ENCODE peak calls at places on chromosomes 13 and 19, in six cellular contexts. T is AG04449; D is DND-41; O is AG04450; R is activated CD8-positive, alpha-beta T cell treated with anti-CD3 and anti-CD28 coated beads for 36 hours; S is retinal pigment epithelial cell. V is an unnamed sample.

GRCh38 chr13:48194392-48194754 is 38.6 kb upstream of the ITM2B start:
- DNase-seq in T (no peak), D (no peak), O (no peak), R (no peak), S (no peak), V (no peak)

GRCh38 chr13:110463876-110464510 is 97.5 kb downstream of the RAB20 start:
- DNase-seq in T (no peak), D (no peak), O (no peak), R (no peak), S (no peak), V (no peak)

GRCh38 chr19:18514800-18515682 is 6.8 kb downstream of the ELL start:
- DNase-seq in T (no peak), D (no peak), O (no peak), R (no peak), S (peak), V (no peak)

GRCh38 chr19:3533020-3533408 is 6.0 kb upstream of the TEKTIP1 start:
- DNase-seq in T (no peak), D (no peak), O (no peak), R (no peak), S (no peak), V (no peak)

GRCh38 chr19:31352296-31352781 is 3.1 kb upstream of the TSHZ3 start:
- DNase-seq in T (no peak), D (no peak), O (no peak), R (no peak), S (no peak), V (no peak)

GRCh38 chr13:82358284-82358683 is 1524.0 kb downstream of the SLITRK1 start:
- DNase-seq in T (no peak), D (no peak), O (no peak), R (no peak), S (no peak), V (no peak)

GRCh38 chr13:113972451-113973217 is 1.2 kb downstream of the C13orf46 start:
- DNase-seq in T (no peak), D (no peak), O (no peak), R (no peak), S (no peak), V (no peak)

GRCh38 chr13:65268009-65268408 is 1962.1 kb downstream of the PCDH9 start:
- DNase-seq in T (no peak), D (no peak), O (no peak), R (no peak), S (no peak), V (no peak)

GRCh38 chr13:37164635-37165034 is 59.2 kb upstream of the CSNK1A1L start:
- DNase-seq in T (no peak), D (no peak), O (no peak), R (no peak), S (no peak), V (no peak)

GRCh38 chr13:28531195-28531955 is 36.4 kb upstream of the FLT1 start:
- DNase-seq in T (no peak), D (no peak), O (no peak), R (no peak), S (no peak), V (no peak)

GRCh38 chr13:33676045-33676699 is 141.8 kb upstream of the RFC3 start:
- DNase-seq in T (no peak), D (no peak), O (no peak), R (no peak), S (peak), V (no peak)

GRCh38 chr13:79353698-79354097 is 52.4 kb downstream of the RBM26 start:
- DNase-seq in T (no peak), D (no peak), O (no peak), R (no peak), S (no peak), V (no peak)

GRCh38 chr13:39451860-39452301 is 151.1 kb downstream of the LHFPL6 start:
- DNase-seq in T (no peak), D (no peak), O (no peak), R (no peak), S (peak), V (no peak)

GRCh38 chr13:98989469-98990235 is 11.8 kb upstream of the DOCK9 start:
- DNase-seq in T (no peak), D (no peak), O (no peak), R (no peak), S (no peak), V (no peak)

GRCh38 chr19:5038631-5039271 is 69.8 kb downstream of the KDM4B start:
- DNase-seq in T (no peak), D (peak), O (no peak), R (no peak), S (no peak), V (no peak)

GRCh38 chr13:40503966-40504591 is 162.4 kb downstream of the FOXO1 start:
- DNase-seq in T (peak), D (no peak), O (no peak), R (no peak), S (no peak), V (peak)

GRCh38 chr19:6126335-6126974 is 9.0 kb upstream of the ACSBG2 start:
- DNase-seq in T (no peak), D (peak), O (peak), R (no peak), S (peak), V (no peak)

GRCh38 chr19:23771761-23772667 is 13.3 kb upstream of the ZNF681 start:
- DNase-seq in T (no peak), D (no peak), O (no peak), R (no peak), S (no peak), V (no peak)

DNA sequence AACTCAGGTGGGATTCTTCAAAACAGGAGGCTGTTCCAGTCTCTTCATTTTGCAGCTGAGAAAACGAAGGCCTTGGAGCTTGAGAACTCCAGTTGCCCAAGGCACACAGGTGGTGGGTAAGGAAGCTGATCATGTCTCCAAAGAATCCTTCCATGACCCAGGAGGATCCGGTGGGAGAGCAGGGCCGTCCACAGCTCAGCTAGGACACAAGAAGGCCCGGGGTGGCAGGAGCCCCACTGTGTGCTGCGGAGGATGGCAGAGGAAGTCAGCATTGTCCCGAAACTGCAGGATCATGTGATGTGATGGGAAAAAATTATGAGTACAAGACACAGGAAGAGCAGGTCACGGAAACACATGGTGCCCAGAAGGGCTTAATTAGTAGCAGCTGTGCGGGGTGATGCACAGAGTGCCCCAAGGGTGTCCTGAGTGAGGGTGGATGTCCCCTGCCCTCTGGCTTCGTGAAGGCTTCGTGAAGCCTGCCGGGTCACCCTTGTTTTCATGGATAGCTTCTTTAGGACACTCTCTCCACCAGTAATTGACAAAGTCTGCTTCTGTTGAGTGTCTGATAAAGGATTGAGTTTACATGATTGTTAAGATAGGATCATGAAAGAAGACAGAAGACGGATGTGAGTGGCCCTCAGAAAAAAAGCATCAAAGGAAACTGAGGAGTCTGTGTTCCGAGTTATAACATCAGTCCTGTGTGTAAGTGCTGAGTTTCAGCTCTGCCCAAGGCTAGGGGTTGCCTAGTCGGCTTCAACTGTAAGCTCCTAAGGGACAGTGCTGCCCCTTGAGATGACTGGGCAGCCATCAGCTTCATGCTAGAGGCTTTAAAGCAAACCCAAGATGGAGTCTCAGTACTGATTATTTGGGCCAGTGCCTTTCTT is 33.8 kb upstream of the SACS start:
- DNase-seq in T (no peak), D (no peak), O (no peak), R (no peak), S (no peak), V (peak)
- TF ChIP-seq CTCF in T (no peak), D (no peak), O (no peak), R (peak), S (no peak), V (no peak)

GRCh38 chr13:77029436-77029835 is 2.5 kb upstream of the FBXL3 start:
- DNase-seq in T (no peak), D (no peak), O (no peak), R (no peak), S (no peak), V (no peak)
- TF ChIP-seq CTCF in T (no peak), D (no peak), O (no peak), R (no peak), S (no peak), V (no peak)

GRCh38 chr13:109332501-109333499 is 453.6 kb downstream of the IRS2 start:
- DNase-seq in T (no peak), D (no peak), O (no peak), R (no peak), S (no peak), V (no peak)
- TF ChIP-seq CTCF in T (no peak), D (no peak), O (no peak), R (no peak), S (no peak), V (no peak)

DNA sequence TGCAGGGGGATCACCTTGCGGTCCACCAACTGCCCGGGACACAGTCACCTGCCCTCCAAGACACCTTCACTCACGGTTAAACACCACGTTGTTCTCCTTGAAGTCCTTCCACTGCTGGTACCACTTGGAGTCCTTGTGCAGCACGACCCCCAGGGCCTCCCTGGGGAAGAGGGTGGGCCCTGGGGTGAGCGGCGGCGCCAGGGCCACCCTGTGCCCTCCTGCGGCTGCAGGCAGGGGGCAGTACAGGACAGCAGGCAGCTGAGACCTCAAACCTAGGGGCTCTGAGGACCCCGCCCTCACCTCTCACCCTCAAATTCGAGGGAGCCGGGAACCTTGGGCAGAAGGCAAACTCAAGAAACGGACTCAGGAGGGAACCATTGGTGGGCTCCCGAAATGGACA is 7.5 kb upstream of the CTXN1 start:
- DNase-seq in T (no peak), D (no peak), O (no peak), R (no peak), S (no peak), V (no peak)
- TF ChIP-seq CTCF in T (peak), D (peak), O (peak), R (peak), S (peak), V (peak)

DNA sequence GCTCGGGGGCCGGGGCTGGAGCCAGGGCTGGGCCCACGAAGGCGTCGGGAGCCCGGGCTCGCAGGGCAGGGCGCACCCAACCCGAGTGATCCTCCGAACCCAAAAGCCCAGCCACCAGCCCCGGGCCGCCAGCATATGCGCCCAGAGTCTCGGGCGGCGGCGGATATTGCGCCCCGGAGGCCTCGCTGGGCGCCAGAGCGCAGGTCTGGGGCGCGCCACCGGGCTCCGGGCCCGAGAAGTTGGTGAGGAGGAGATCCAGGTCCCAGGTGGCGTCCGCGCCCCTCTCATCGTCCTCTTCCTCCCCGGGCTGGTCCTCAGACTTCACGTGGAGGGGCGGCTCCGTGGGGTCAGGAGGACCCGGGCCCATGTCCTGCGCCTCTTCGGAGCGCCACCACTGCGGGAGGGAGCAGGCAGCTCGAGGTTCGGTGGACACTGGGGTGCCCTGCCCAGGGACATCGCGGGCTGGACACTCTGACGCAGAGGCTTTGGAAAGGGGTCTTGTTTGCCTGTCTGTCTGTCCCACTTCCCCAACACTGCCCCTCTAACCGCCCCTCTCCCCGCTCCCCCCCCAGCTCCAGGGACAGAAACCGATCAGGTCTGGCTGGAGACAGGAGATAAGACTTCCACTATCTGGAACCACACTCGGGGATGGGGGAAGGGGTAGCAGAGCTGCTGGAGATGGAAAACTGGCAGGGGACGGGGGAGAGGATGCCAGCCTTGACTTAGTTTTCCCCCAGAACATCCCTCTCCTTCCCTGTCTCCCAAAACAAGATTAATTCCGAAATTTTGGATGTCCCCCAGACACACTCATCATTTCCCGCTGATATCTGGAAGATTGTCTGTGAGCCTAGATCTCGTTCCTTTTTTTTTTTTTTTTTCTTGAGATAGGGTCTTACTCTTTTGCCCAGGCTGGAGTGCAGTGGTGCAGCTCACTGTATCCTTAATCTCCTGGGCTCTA is 973 bp downstream of the KLF1 start:
- DNase-seq in T (no peak), D (no peak), O (no peak), R (no peak), S (no peak), V (no peak)
- TF ChIP-seq CTCF in T (no peak), D (no peak), O (no peak), R (peak), S (no peak), V (no peak)

DNA sequence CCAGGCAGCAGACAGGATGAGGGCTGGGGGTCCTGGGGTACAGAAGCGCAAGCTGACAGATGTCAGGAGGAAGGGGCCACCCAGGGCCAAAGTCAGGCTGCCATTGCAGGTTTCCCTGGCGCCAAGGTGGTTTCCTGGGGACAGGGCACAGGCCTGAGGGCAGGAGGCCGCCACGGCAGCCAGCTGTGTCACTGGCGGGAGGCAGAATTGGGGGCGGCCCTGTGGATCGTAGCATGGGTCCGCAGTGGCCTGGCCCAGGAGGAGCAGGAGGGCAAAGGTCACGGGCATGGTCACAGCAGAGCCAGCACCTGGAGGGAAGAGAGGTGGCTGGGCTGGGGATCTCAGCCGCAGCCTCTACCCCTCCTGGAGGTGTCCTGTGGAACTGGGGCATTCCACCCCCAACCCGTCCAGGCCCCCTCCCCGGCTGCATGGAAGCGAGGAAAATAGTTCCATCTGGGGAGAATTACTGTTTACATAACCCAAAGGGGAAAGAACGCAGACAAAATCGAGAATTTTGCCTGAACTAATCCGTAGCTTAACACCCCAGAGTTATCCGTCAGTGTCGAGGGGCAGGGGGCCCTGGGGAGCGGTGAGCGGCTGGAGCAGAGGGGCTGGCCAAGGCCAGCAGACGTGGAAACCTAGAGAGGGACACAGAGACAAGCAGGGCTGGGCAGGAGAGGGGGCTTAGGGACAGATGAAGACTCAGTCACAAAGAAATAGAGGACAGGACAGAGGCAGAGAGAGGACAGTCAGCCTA is 1.9 kb downstream of the NTN5 start:
- DNase-seq in T (no peak), D (no peak), O (no peak), R (no peak), S (no peak), V (no peak)
- TF ChIP-seq CTCF in T (no peak), D (no peak), O (no peak), R (no peak), S (no peak), V (no peak)

GRCh38 chr13:70964124-70964523 is 855.9 kb upstream of the KLHL1 start:
- DNase-seq in T (no peak), D (no peak), O (no peak), R (no peak), S (no peak), V (no peak)
- TF ChIP-seq CTCF in T (no peak), D (peak), O (peak), R (no peak), S (peak), V (no peak)

GRCh38 chr19:1106841-1107654 is 3.3 kb downstream of the GPX4 start:
- DNase-seq in T (no peak), D (no peak), O (no peak), R (no peak), S (no peak), V (no peak)
- TF ChIP-seq CTCF in T (no peak), D (no peak), O (peak), R (no peak), S (peak), V (peak)

DNA sequence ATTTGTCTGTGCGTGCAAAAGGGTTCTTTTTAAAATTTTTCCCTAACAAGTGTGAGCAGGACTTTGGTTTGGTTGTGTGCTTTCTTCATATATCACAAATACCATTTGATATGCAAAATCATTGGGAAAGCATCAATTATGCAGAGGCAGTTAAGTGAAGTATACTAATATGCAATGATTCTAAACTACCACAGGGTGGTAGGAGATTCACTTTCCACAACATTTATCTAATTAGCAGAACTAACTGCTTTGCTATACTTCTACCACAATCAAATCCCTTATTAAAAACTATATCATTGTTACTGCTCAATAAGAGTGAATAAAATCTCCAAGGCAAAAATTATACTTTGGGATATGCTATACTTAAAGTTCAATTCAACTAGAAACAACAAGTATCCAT is 2738.9 kb upstream of the PCDH20 start:
- DNase-seq in T (no peak), D (no peak), O (no peak), R (no peak), S (peak), V (peak)
- TF ChIP-seq CTCF in T (peak), D (peak), O (peak), R (no peak), S (peak), V (peak)

V was measured in BJ.